ENCODE peak calls at places on chromosomes 7 and 10, in four cellular contexts. T is body of pancreas, Z is epithelial cell of proximal tubule, A is SK-N-SH. D is an unnamed sample.

GRCh38 chr10:67808706-67809105 is 29.3 kb downstream of the DNAJC12 start:
- DNase-seq in T (no peak), Z (no peak), A (no peak), D (no peak)

GRCh38 chr10:34575882-34576281 is 239.2 kb downstream of the PARD3 start:
- DNase-seq in T (no peak), Z (peak), A (no peak), D (no peak)

GRCh38 chr7:20199015-20199737 is 18.0 kb downstream of the MACC1 start:
- DNase-seq in T (peak), Z (peak), A (peak), D (peak)

GRCh38 chr10:44589931-44590330 is 205.0 kb upstream of the CXCL12 start:
- DNase-seq in T (no peak), Z (no peak), A (no peak), D (no peak)

GRCh38 chr10:8050561-8051108 is 3.9 kb upstream of the GATA3 start:
- DNase-seq in T (peak), Z (no peak), A (no peak), D (peak)

GRCh38 chr7:158649279-158649678 is 55.3 kb downstream of the NCAPG2 start:
- DNase-seq in T (peak), Z (peak), A (peak), D (no peak)

GRCh38 chr10:1476106-1476803 is 261.1 kb downstream of the ADARB2 start:
- DNase-seq in T (no peak), Z (no peak), A (no peak), D (no peak)

GRCh38 chr7:31336202-31337035 is 4.1 kb downstream of the NEUROD6 start:
- DNase-seq in T (no peak), Z (no peak), A (peak), D (no peak)

GRCh38 chr10:127986543-127987466 is 79.9 kb downstream of the PTPRE start:
- DNase-seq in T (no peak), Z (no peak), A (no peak), D (no peak)

GRCh38 chr7:6675807-6676405 is 30.8 kb downstream of the ZNF12 start:
- DNase-seq in T (no peak), Z (no peak), A (no peak), D (no peak)

GRCh38 chr7:151091431-151091830 is 5.2 kb downstream of the AGAP3 start:
- DNase-seq in T (peak), Z (no peak), A (no peak), D (peak)

GRCh38 chr10:84966708-84967441 is 638.5 kb downstream of the CCSER2 start:
- DNase-seq in T (no peak), Z (no peak), A (peak), D (no peak)

GRCh38 chr10:84018826-84019225 is 120.5 kb upstream of the GHITM start:
- DNase-seq in T (no peak), Z (no peak), A (no peak), D (no peak)

GRCh38 chr7:154509192-154509591 is 457.0 kb downstream of the DPP6 start:
- DNase-seq in T (no peak), Z (no peak), A (no peak), D (no peak)

GRCh38 chr7:132430041-132430440 is 146.2 kb downstream of the PLXNA4 start:
- DNase-seq in T (no peak), Z (no peak), A (peak), D (no peak)

GRCh38 chr7:31066516-31067130 is 14.5 kb downstream of the ADCYAP1R1 start:
- DNase-seq in T (no peak), Z (no peak), A (no peak), D (no peak)

GRCh38 chr7:10821156-10821555 is 152.5 kb upstream of the PHF14 start:
- DNase-seq in T (no peak), Z (no peak), A (no peak), D (no peak)

GRCh38 chr7:3682028-3682712 is 381.1 kb downstream of the SDK1 start:
- DNase-seq in T (no peak), Z (no peak), A (no peak), D (no peak)

GRCh38 chr10:129074939-129075338 is 392.1 kb upstream of the MGMT start:
- DNase-seq in T (no peak), Z (no peak), A (no peak), D (no peak)

GRCh38 chr10:104127411-104127810 is 5.4 kb downstream of the SFR1 start:
- DNase-seq in T (peak), Z (no peak), A (peak), D (peak)

GRCh38 chr7:107874605-107875446 is 16.2 kb upstream of the DLD start:
- DNase-seq in T (peak), Z (no peak), A (peak), D (peak)

GRCh38 chr10:131020775-131021174 is 290.7 kb downstream of the TCERG1L start:
- DNase-seq in T (no peak), Z (no peak), A (no peak), D (no peak)

GRCh38 chr7:18425873-18426520 is 69.6 kb upstream of the HDAC9 start:
- DNase-seq in T (no peak), Z (no peak), A (no peak), D (no peak)

GRCh38 chr7:101111261-101111660 is 15.6 kb upstream of the SERPINE1 start:
- DNase-seq in T (no peak), Z (no peak), A (no peak), D (no peak)

GRCh38 chr10:2980791-2981360 is 86.5 kb upstream of the PFKP start:
- DNase-seq in T (no peak), Z (no peak), A (no peak), D (no peak)

GRCh38 chr7:82481499-82482097 is 38.0 kb upstream of the CACNA2D1 start:
- DNase-seq in T (no peak), Z (no peak), A (peak), D (no peak)

GRCh38 chr7:151080522-151081169 is at the start of gene FASTK:
- DNase-seq in T (peak), Z (no peak), A (peak), D (peak)

GRCh38 chr10:73332379-73332778 is 26.3 kb downstream of the CFAP70 start:
- DNase-seq in T (no peak), Z (no peak), A (no peak), D (no peak)

GRCh38 chr10:76302491-76302890 is 871.1 kb downstream of the LRMDA start:
- DNase-seq in T (no peak), Z (no peak), A (no peak), D (no peak)